ENCODE peak calls at places on chromosome 20, in four cellular contexts. J is mesothelial cell of epicardium, Q is PC-3, R is uterus. C is an unnamed sample.

GRCh38 chr20:51417745-51418529 is 124.6 kb downstream of the NFATC2 start:
- DNase-seq in J (no peak), Q (no peak), R (no peak), C (no peak)

GRCh38 chr20:35055445-35056276 is 36.9 kb downstream of the TRPC4AP start:
- DNase-seq in J (no peak), Q (no peak), R (peak), C (no peak)

GRCh38 chr20:54193817-54194216 is 14.1 kb upstream of the PFDN4 start:
- DNase-seq in J (no peak), Q (no peak), R (no peak), C (no peak)

GRCh38 chr20:54067606-54068174 is 2.7 kb downstream of the BCAS1 start:
- DNase-seq in J (no peak), Q (peak), R (no peak), C (peak)

GRCh38 chr20:58597021-58597940 is 53.8 kb upstream of the STX16 start:
- DNase-seq in J (no peak), Q (no peak), R (peak), C (no peak)

GRCh38 chr20:56875052-56875663 is 246.1 kb downstream of the TFAP2C start:
- DNase-seq in J (no peak), Q (peak), R (no peak), C (peak)

GRCh38 chr20:57374931-57375651 is 16.1 kb upstream of the RBM38 start:
- DNase-seq in J (no peak), Q (no peak), R (no peak), C (no peak)

GRCh38 chr20:25058797-25059486 is 1.0 kb upstream of the ACSS1 start:
- DNase-seq in J (no peak), Q (peak), R (peak), C (no peak)

GRCh38 chr20:63898882-63899558 is 4.1 kb downstream of the DNAJC5 start:
- DNase-seq in J (no peak), Q (no peak), R (no peak), C (no peak)

GRCh38 chr20:37881601-37882343 is 21.2 kb upstream of the VSTM2L start:
- DNase-seq in J (no peak), Q (no peak), R (no peak), C (no peak)

GRCh38 chr20:51562334-51563140 is 20.0 kb upstream of the NFATC2 start:
- DNase-seq in J (peak), Q (peak), R (peak), C (peak)

GRCh38 chr20:24049081-24049480 is 60.5 kb upstream of the GGTLC1 start:
- DNase-seq in J (no peak), Q (peak), R (no peak), C (no peak)

GRCh38 chr20:10671221-10671849 is 2.5 kb downstream of the JAG1 start:
- DNase-seq in J (no peak), Q (peak), R (peak), C (peak)

GRCh38 chr20:3934628-3935027 is 45.4 kb downstream of the PANK2 start:
- DNase-seq in J (no peak), Q (no peak), R (peak), C (no peak)

GRCh38 chr20:46894971-46895905 is 595 bp downstream of the EYA2 start:
- DNase-seq in J (no peak), Q (peak), R (no peak), C (no peak)

GRCh38 chr20:44222969-44223368 is 12.4 kb upstream of the OSER1 start:
- DNase-seq in J (no peak), Q (no peak), R (no peak), C (no peak)

GRCh38 chr20:52076164-52076563 is 115.4 kb downstream of the ZFP64 start:
- DNase-seq in J (no peak), Q (peak), R (no peak), C (no peak)

GRCh38 chr20:58890073-58890453 is 37.5 kb downstream of the GNAS start:
- DNase-seq in J (no peak), Q (no peak), R (no peak), C (no peak)

GRCh38 chr20:50071039-50071888 is 41.7 kb downstream of the UBE2V1 start:
- DNase-seq in J (peak), Q (peak), R (peak), C (peak)

GRCh38 chr20:37941332-37941731 is 38.4 kb downstream of the VSTM2L start:
- DNase-seq in J (no peak), Q (peak), R (no peak), C (no peak)

GRCh38 chr20:52104546-52105044 is 87.0 kb downstream of the ZFP64 start:
- DNase-seq in J (no peak), Q (no peak), R (no peak), C (peak)

GRCh38 chr20:22974354-22974753 is 60.8 kb upstream of the SSTR4 start:
- DNase-seq in J (no peak), Q (peak), R (no peak), C (peak)

GRCh38 chr20:51382111-51382985 is 160.2 kb downstream of the NFATC2 start:
- DNase-seq in J (no peak), Q (no peak), R (no peak), C (no peak)

GRCh38 chr20:60970601-60971000 is 281.5 kb upstream of the CDH4 start:
- DNase-seq in J (no peak), Q (no peak), R (no peak), C (no peak)

GRCh38 chr20:52103911-52104545 is 87.6 kb downstream of the ZFP64 start:
- DNase-seq in J (no peak), Q (no peak), R (no peak), C (peak)

GRCh38 chr20:37349517-37350491 is 3.9 kb downstream of the SRC start:
- DNase-seq in J (no peak), Q (no peak), R (no peak), C (no peak)

GRCh38 chr20:47007826-47008655 is 113.4 kb downstream of the EYA2 start:
- DNase-seq in J (no peak), Q (no peak), R (no peak), C (no peak)

GRCh38 chr20:37345339-37346231 is at the start of gene SRC:
- DNase-seq in J (peak), Q (peak), R (peak), C (peak)

GRCh38 chr20:33516882-33517281 is 27.0 kb downstream of the CBFA2T2 start:
- DNase-seq in J (no peak), Q (peak), R (no peak), C (no peak)

GRCh38 chr20:33521461-33521860 is 31.6 kb downstream of the CBFA2T2 start:
- DNase-seq in J (no peak), Q (no peak), R (no peak), C (no peak)

GRCh38 chr20:33518071-33518470 is 28.2 kb downstream of the CBFA2T2 start:
- DNase-seq in J (no peak), Q (peak), R (no peak), C (peak)

DNA sequence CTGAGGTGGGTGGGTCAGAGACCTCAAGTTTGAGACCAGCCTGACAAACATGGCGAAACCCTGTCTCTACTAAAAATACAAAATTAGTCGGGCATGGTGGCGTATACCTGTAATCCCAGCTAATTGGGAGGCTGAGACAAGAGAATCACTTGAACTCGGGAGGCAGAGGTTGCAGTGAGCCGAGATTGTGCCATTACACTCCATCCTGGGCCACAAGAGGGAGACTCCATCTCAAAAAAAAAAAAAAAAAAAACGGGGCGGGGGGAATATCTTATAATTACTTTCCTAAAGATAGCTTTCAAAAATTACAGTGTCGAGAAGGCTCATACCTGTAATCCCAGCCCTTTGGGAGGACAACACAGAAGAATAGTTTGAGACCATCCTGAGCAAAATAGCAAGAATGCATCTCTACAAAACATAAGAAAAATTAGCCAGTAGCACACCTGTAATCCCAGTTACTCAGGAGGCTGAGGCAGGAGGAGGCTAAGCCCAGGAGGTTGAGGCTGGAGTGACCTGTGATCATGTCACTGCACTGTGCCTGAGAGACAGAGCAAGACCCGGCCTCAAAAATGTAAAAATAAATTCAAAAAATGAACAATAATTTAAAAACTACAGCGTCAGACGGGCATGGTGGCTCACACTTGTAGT is 25.8 kb downstream of the CBFA2T2 start:
- DNase-seq in J (no peak), Q (peak), R (no peak), C (no peak)
- TF ChIP-seq CTCF in J (no peak), Q (peak), R (no peak), C (no peak)

GRCh38 chr20:5072756-5073153 is 47.0 kb downstream of the PCNA start:
- DNase-seq in J (no peak), Q (no peak), R (no peak), C (no peak)

GRCh38 chr20:5070081-5070480 is 49.7 kb downstream of the PCNA start:
- DNase-seq in J (no peak), Q (no peak), R (no peak), C (no peak)

GRCh38 chr20:5074050-5074674 is 45.6 kb downstream of the PCNA start:
- DNase-seq in J (no peak), Q (no peak), R (no peak), C (no peak)

GRCh38 chr20:5070570-5070969 is 49.2 kb downstream of the PCNA start:
- DNase-seq in J (no peak), Q (no peak), R (no peak), C (no peak)

DNA sequence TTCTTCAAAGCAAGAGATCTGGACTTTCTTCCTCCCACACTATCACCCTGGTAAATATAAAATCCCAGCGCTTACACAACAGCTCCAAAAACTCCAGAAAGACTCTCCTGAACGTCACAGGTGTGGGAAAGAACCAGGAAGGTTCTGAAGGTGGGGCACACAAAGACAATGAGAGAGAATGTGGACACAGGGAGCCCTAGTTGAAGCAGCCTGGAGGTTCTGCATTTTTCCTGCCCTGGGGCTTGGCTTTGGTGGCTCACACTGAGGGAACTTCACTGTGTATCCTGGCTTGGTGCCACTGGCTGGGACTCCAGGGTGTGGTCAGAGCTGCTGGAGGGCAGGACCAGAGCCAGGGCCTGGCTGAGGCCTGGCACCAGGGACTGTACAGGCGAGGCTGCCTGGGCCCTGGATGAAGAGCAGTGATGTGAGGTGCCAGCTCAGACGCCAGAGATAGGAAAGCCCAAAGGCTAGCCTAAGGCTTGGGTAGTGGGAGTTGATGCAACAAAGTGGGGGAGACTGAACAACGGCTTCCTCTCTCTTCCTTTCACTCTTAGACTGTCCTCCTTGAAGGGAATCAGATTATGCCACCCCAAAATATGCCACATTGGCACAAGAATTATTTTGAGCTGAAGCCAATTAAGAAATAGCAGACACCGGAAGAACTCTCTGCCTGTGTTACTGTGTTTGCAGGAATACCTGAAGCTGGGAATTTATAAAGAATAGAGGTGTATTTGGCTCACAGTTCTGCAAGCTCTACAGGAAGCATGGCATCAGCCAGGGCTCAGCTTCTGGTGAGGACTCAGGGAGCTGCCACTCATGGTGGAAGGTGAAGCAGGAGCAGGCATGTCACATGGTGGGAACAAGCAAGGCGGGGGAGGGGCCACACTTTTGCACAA is 46.4 kb downstream of the PCNA start:
- DNase-seq in J (no peak), Q (peak), R (peak), C (peak)
- TF ChIP-seq CTCF in J (no peak), Q (no peak), R (no peak), C (no peak)

GRCh38 chr20:7586481-7586880 is 353.8 kb downstream of the HAO1 start:
- DNase-seq in J (no peak), Q (no peak), R (no peak), C (no peak)
- TF ChIP-seq CTCF in J (no peak), Q (no peak), R (no peak), C (no peak)

DNA sequence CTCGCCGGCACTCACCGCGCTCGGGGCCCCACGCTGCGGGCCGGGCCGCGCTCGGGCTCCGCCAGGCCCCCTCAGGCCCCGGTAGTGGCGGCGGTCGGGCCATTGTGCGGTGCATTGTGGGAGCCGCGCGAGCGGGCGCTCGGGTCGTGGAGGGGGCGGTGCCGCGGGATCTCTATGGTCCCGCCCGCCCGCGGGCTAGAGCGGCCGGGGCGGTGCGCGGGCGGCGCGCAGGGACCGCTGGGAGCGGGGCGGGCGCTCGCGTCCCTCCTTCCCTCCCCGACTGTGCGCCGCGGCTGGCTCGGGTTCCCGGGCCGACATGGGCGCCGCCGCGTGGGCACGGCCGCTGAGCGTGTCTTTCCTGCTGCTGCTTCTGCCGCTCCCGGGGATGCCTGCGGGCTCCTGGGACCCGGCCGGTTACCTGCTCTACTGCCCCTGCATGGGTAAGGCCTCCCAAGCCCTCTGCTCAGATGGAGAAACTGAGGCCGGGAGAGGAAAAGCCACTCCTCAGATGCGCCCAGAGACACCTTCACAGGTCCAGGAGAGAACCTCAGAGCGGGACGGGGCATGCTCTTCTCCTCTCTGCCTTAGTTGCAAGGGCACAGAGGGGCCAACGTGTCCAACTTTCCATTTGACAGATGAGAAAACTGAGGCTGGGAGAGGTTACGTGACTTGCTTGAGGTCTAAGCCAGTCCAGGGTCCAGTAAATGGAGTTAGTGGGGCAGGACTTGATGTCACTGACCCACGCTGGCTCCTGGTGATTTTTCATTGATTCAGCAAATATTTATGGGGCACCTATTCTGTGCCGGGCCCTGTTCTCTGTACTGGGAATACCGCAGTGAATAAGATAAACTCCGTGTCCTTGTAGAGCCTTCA is at the start of the genes PLAGL2 and POFUT1:
- DNase-seq in J (peak), Q (peak), R (peak), C (peak)
- TF ChIP-seq CTCF in J (no peak), Q (peak), R (peak), C (no peak)

DNA sequence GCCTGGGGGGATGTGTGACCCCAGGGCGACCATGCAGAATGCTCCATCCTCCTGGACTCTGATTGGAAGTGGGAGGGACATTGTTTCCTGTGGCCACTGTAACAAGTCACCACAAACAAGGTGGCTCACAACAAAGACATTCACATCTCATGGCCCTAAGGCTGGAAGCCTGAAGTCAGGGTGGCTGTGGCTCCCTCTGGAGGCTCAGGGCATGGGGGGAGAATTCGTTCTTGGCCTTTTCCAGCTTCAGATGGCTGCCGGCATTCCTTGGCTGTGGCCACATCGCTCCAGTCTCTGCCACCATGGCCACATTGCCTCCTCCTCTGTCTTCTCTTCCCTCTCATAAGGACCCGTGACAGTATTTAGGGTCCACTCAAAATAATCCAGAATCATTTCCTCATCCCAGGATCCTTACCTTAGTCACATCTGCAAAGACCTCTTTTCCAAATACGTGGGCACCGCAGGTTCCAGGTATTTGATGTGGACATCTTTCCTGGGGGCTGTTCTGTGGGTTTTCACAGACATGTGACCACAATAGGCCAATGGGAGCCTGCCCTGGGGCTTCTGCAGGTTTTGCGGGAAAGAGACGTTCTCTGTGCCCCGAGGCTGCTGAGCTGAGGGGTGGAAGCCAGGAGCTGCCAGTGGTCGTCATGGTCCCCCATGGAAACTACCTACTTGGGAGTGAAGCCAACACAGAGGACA is 249.3 kb downstream of the PREX1 start:
- DNase-seq in J (no peak), Q (peak), R (no peak), C (no peak)
- TF ChIP-seq CTCF in J (no peak), Q (peak), R (no peak), C (no peak)

C was measured in RWPE1.